ENCODE peak calls at places on chromosomes 4 and X, in four cellular contexts. E is upper lobe of left lung, I is uterus, M is heart left ventricle. U is an unnamed sample.
A peak's percentile ranks its signal among the peaks of the same experiment; 100 is the strongest.

GRCh38 chr4:7019367-7019766 is 23.8 kb upstream of the TADA2B start:
- DNase-seq in E (peak; percentile 45), I (no peak), M (no peak), U (no peak)

GRCh38 chrX:8971116-8971515 is 62.8 kb downstream of the FAM9B start:
- DNase-seq in E (no peak), I (no peak), M (no peak), U (no peak)

GRCh38 chr4:163395055-163395454 is 51.4 kb downstream of the NPY5R start:
- DNase-seq in E (no peak), I (no peak), M (no peak), U (no peak)

GRCh38 chrX:139126493-139126892 is 404.0 kb upstream of the F9 start:
- DNase-seq in E (peak; percentile 36), I (no peak), M (no peak), U (no peak)

GRCh38 chr4:140094701-140095420 is 59.1 kb downstream of the MAML3 start:
- DNase-seq in E (peak; percentile 82), I (peak; percentile 35), M (peak; percentile 63), U (no peak)

GRCh38 chrX:26376037-26376708 is 160.2 kb downstream of the MAGEB5 start:
- DNase-seq in E (no peak), I (no peak), M (no peak), U (no peak)

GRCh38 chr4:153371835-153372234 is 27.3 kb downstream of the MND1 start:
- DNase-seq in E (no peak), I (no peak), M (no peak), U (no peak)

GRCh38 chrX:63250253-63250868 is 100.8 kb downstream of the SPIN4 start:
- DNase-seq in E (no peak), I (no peak), M (peak; percentile 28), U (no peak)

GRCh38 chr4:154390324-154390723 is 101.3 kb downstream of the DCHS2 start:
- DNase-seq in E (no peak), I (no peak), M (no peak), U (no peak)

GRCh38 chr4:67575232-67575888 is 16.8 kb downstream of the STAP1 start:
- DNase-seq in E (no peak), I (no peak), M (no peak), U (no peak)

GRCh38 chr4:113383111-113383785 is 333.8 kb downstream of the ANK2 start:
- DNase-seq in E (no peak), I (no peak), M (peak; percentile 30), U (peak; percentile 3)

GRCh38 chr4:54281060-54281781 is 52.1 kb downstream of the PDGFRA start:
- DNase-seq in E (peak; percentile 53), I (peak; percentile 76), M (peak; percentile 87), U (peak; percentile 22)

GRCh38 chr4:100244347-100244746 is 54.1 kb upstream of the DDIT4L start:
- DNase-seq in E (no peak), I (no peak), M (no peak), U (no peak)

GRCh38 chrX:17030092-17030491 is 83.6 kb downstream of the REPS2 start:
- DNase-seq in E (no peak), I (no peak), M (no peak), U (no peak)

GRCh38 chrX:17028381-17028780 is 81.9 kb downstream of the REPS2 start:
- DNase-seq in E (no peak), I (no peak), M (no peak), U (no peak)

GRCh38 chrX:17032351-17032750 is 85.9 kb downstream of the REPS2 start:
- DNase-seq in E (peak; percentile 49), I (peak; percentile 31), M (no peak), U (peak; percentile 21)

GRCh38 chrX:17031827-17032226 is 85.4 kb downstream of the REPS2 start:
- DNase-seq in E (no peak), I (no peak), M (no peak), U (no peak)

DNA sequence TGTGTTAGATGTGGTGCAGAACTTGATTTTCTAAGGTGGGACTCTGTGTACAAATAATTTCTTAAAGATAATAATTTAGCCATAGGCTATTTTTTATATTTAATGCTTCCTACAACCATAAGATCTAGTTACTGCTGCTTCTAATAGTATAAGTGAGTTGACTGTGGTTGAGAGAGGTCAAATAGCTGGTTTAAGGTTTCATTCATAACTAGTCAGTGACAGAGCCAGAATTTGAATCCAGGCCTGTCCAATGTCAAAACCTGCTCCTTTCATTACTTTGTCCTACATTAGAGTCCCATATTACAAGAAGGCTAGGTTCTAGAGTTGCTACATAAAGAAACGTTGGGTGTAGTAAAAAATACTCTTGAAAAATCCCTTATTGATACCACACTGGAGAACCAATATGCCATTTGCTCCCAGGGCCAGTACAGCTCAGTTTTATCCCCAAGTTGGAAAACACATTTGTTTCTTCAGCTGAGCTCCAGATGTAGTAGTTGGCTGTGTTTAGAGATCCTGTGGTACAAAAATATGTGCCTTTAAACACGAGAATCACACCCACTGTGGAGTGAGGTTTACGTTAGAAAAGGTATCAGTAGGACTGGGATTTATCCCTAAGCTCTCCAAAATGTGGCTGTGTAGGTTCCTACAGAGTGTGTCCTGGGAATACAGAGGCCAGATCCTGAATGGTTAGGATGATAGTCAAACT is 84.3 kb downstream of the REPS2 start:
- DNase-seq in E (no peak), I (no peak), M (no peak), U (no peak)
- TF ChIP-seq POLR2A in E (no peak), I (no peak), M (no peak), U (no peak)

GRCh38 chrX:49987651-49988050 is 65.3 kb downstream of the CLCN5 start:
- DNase-seq in E (no peak), I (no peak), M (no peak), U (no peak)
- TF ChIP-seq POLR2A in E (no peak), I (no peak), M (no peak), U (no peak)

DNA sequence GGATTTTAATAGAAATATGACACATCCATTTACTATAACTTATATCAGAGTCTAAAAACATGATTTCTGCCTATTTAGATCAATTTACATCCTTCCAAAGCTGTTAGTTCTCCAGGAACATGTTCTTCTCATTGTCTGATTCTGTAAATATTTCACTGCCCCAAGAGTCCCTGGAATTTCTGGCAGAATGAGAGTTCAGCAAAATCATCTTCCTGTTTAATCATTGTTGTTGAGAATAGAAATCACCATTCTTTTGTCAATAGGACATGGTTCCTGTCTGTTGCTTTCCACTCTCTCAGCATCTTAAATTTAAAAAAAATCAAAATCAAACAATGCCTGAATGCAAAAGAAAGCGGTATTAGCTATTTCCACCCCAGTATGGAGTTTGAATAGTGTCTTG is 172.8 kb upstream of the FRMPD4 start:
- DNase-seq in E (no peak), I (no peak), M (no peak), U (no peak)
- TF ChIP-seq POLR2A in E (no peak), I (no peak), M (no peak), U (no peak)

GRCh38 chrX:48957827-48958634 is 624 bp upstream of the OTUD5 start:
- DNase-seq in E (peak; percentile 96), I (peak; percentile 94), M (peak; percentile 97), U (peak; percentile 68)
- TF ChIP-seq POLR2A in E (peak; percentile 16), I (peak; percentile 66), M (no peak), U (peak; percentile 29)

GRCh38 chrX:48003367-48003757 is 427 bp downstream of the ZNF182 start:
- DNase-seq in E (no peak), I (no peak), M (no peak), U (no peak)

GRCh38 chrX:48002929-48003328 is 860 bp downstream of the ZNF182 start:
- DNase-seq in E (no peak), I (no peak), M (no peak), U (no peak)

GRCh38 chrX:48003758-48004457 is at the start of gene ZNF182:
- DNase-seq in E (peak; percentile 94), I (peak; percentile 92), M (peak; percentile 92), U (peak; percentile 47)
- TF ChIP-seq POLR2A in E (peak; percentile 49), I (peak; percentile 61), M (peak; percentile 65), U (peak; percentile 37)

DNA sequence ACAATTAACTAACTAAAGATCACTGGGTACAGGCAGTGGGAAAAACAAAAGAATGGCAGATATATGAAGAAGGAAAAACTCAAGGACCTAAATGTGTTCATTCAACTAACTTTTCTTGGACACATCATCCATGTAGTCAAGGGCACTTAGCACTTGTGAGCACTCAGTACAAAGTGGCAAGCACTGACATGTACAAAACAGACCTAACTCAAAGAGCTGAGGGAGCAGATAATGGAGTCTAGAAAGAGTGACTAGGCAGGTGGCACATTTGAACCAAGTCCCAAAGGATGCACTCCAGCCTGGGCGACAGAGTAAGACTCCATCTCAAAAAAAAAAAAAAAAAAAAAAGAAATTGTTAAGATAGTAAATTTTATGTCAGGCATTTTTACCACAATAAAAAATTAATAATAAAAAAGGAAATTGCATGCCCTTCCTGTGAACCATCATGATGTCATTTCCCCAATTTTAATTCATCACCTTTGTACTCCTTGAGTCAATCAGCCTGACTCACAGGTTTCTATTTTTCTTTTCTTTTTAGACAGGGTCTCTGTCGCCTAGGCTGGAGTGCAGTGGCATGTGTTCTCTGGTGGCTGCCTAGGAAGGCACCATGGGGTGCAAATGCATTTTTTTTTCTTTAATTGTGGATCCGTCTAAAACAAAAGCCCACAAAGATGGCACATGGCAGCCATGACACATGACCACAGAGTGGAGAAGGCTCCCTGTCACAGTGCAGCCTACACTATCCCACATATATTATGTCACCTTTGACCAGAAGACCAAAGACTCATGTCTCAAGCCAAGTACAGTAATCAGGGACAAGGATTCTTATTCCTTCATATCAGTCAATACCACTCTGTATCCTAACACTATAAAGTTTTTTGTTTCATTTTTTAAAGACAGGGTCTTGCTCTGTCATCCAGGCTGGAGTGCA is 91.9 kb downstream of the CHST7 start:
- DNase-seq in E (no peak), I (no peak), M (no peak), U (no peak)
- TF ChIP-seq POLR2A in E (no peak), I (no peak), M (no peak), U (no peak)

GRCh38 chr4:40991908-40992307 is 222.4 kb downstream of the APBB2 start:
- DNase-seq in E (no peak), I (no peak), M (no peak), U (no peak)
- TF ChIP-seq POLR2A in E (no peak), I (no peak), M (no peak), U (no peak)

GRCh38 chrX:10048076-10048475 is 80.9 kb downstream of the CLDN34 start:
- DNase-seq in E (no peak), I (no peak), M (no peak), U (no peak)
- TF ChIP-seq POLR2A in E (no peak), I (no peak), M (no peak), U (no peak)

DNA sequence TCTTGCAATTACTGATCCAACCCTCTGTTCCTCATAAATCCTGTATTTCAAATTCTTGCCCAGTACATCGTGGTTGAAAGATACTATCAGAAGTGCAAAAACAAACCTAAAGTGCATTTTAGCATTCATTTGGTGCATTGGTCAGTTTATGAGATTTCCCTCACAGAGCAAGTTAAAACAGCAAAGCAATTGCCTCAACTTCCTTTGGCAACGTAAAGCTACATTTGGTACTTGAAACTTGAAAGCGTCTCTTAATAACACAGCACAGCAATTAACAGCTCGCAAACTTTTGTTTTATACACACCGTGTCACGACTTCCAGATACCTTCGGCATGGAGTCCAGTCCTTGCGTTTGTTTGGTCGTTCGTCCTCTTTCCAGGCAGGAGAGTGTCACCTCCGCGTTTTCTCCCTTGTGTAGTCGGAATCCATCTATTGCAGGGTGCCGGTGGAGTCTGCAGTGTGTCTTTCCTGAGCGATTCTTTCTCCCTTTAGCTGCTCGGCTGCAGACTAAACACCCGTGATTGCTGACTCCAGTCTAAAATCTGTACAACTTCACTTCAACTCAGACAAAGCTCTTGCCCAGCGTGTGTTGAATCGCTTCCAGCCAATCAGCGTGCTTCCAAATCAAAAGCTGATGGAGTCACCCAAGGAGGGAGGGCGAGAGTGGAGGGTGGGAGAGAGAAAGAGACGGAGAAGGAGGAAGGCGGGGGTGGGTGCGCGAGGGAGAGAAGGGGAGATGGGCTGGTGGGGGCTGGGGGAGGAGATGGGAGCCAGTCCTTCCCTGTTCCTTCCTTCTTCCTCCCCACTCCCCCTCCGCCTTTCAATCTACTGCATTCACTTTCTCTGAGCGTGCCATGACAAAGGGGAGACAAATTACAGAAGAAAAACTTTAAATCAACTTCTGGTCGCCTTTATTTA is at the start of gene PCDH18:
- DNase-seq in E (peak; percentile 66), I (peak; percentile 95), M (peak; percentile 90), U (peak; percentile 19)
- TF ChIP-seq POLR2A in E (no peak), I (peak; percentile 72), M (peak; percentile 63), U (peak; percentile 16)

U was measured in H54.